ENCODE peak calls at places on chromosome 7, in four cellular contexts. One of them, this sample, is unnamed.

GRCh38 chr7:12210179-12211053 is 678 bp upstream of the TMEM106B start:
- DNase-seq in cardiac muscle cell: no peak
- DNase-seq in Caco-2: peak
- DNase-seq in chondrocyte: no peak
- DNase-seq in this sample: peak

GRCh38 chr7:74269757-74270277 is 15.6 kb upstream of the RFC2 start:
- DNase-seq in cardiac muscle cell: peak
- DNase-seq in chondrocyte: no peak
- DNase-seq in Caco-2: peak
- DNase-seq in this sample: peak

GRCh38 chr7:28986723-28987122 is 28.6 kb upstream of the TRIL start:
- DNase-seq in chondrocyte: no peak
- DNase-seq in cardiac muscle cell: no peak
- DNase-seq in Caco-2: no peak
- DNase-seq in this sample: no peak

GRCh38 chr7:70710011-70710480 is 421.9 kb upstream of the GALNT17 start:
- DNase-seq in Caco-2: peak
- DNase-seq in cardiac muscle cell: no peak
- DNase-seq in chondrocyte: no peak
- DNase-seq in this sample: no peak

GRCh38 chr7:151247016-151247580 is 1.4 kb downstream of the SMARCD3 start:
- DNase-seq in Caco-2: no peak
- DNase-seq in chondrocyte: no peak
- DNase-seq in cardiac muscle cell: peak
- DNase-seq in this sample: no peak

GRCh38 chr7:18174996-18175395 is 147.3 kb upstream of the PRPS1L1 start:
- DNase-seq in chondrocyte: no peak
- DNase-seq in Caco-2: no peak
- DNase-seq in cardiac muscle cell: no peak
- DNase-seq in this sample: no peak

GRCh38 chr7:102473271-102473991 is 5.3 kb downstream of the POLR2J start:
- DNase-seq in chondrocyte: peak
- DNase-seq in Caco-2: no peak
- DNase-seq in cardiac muscle cell: no peak
- DNase-seq in this sample: no peak

GRCh38 chr7:74709880-74710671 is 52.6 kb downstream of the GTF2I start:
- DNase-seq in cardiac muscle cell: no peak
- DNase-seq in Caco-2: no peak
- DNase-seq in chondrocyte: no peak
- DNase-seq in this sample: no peak

GRCh38 chr7:22582860-22583640 is 83.1 kb upstream of the STEAP1B start:
- DNase-seq in chondrocyte: no peak
- DNase-seq in Caco-2: peak
- DNase-seq in cardiac muscle cell: peak
- DNase-seq in this sample: no peak

GRCh38 chr7:22120391-22121053 is 174.8 kb upstream of the CDCA7L start:
- DNase-seq in cardiac muscle cell: no peak
- DNase-seq in Caco-2: no peak
- DNase-seq in chondrocyte: no peak
- DNase-seq in this sample: no peak

GRCh38 chr7:69934475-69934903 is 336.2 kb downstream of the AUTS2 start:
- DNase-seq in cardiac muscle cell: peak
- DNase-seq in Caco-2: no peak
- DNase-seq in chondrocyte: no peak
- DNase-seq in this sample: no peak

GRCh38 chr7:158378978-158379377 is 208.6 kb downstream of the PTPRN2 start:
- DNase-seq in chondrocyte: peak
- DNase-seq in Caco-2: no peak
- DNase-seq in cardiac muscle cell: no peak
- DNase-seq in this sample: no peak

GRCh38 chr7:112596260-112596659 is 115.5 kb downstream of the LSMEM1 start:
- DNase-seq in cardiac muscle cell: no peak
- DNase-seq in chondrocyte: no peak
- DNase-seq in Caco-2: no peak
- DNase-seq in this sample: no peak

GRCh38 chr7:44394636-44395035 is 69.2 kb upstream of the CAMK2B start:
- DNase-seq in Caco-2: no peak
- DNase-seq in cardiac muscle cell: no peak
- DNase-seq in chondrocyte: no peak
- DNase-seq in this sample: no peak

GRCh38 chr7:158106272-158106671 is 481.4 kb downstream of the PTPRN2 start:
- DNase-seq in cardiac muscle cell: no peak
- DNase-seq in chondrocyte: no peak
- DNase-seq in Caco-2: no peak
- DNase-seq in this sample: no peak

GRCh38 chr7:107029764-107030286 is 14.7 kb upstream of the PRKAR2B start:
- DNase-seq in chondrocyte: no peak
- DNase-seq in Caco-2: no peak
- DNase-seq in cardiac muscle cell: peak
- DNase-seq in this sample: no peak

GRCh38 chr7:70630647-70631457 is 501.1 kb upstream of the GALNT17 start:
- DNase-seq in Caco-2: no peak
- DNase-seq in cardiac muscle cell: no peak
- DNase-seq in chondrocyte: no peak
- DNase-seq in this sample: no peak

GRCh38 chr7:157139142-157140117 is 704 bp downstream of the UBE3C start:
- DNase-seq in cardiac muscle cell: peak
- DNase-seq in chondrocyte: no peak
- DNase-seq in Caco-2: no peak
- DNase-seq in this sample: no peak

GRCh38 chr7:82441916-82442478 is 1.6 kb downstream of the CACNA2D1 start:
- DNase-seq in chondrocyte: no peak
- DNase-seq in Caco-2: no peak
- DNase-seq in cardiac muscle cell: no peak
- DNase-seq in this sample: no peak

GRCh38 chr7:2944729-2945128 is 98.9 kb downstream of the CARD11 start:
- DNase-seq in cardiac muscle cell: no peak
- DNase-seq in chondrocyte: no peak
- DNase-seq in Caco-2: no peak
- DNase-seq in this sample: no peak

DNA sequence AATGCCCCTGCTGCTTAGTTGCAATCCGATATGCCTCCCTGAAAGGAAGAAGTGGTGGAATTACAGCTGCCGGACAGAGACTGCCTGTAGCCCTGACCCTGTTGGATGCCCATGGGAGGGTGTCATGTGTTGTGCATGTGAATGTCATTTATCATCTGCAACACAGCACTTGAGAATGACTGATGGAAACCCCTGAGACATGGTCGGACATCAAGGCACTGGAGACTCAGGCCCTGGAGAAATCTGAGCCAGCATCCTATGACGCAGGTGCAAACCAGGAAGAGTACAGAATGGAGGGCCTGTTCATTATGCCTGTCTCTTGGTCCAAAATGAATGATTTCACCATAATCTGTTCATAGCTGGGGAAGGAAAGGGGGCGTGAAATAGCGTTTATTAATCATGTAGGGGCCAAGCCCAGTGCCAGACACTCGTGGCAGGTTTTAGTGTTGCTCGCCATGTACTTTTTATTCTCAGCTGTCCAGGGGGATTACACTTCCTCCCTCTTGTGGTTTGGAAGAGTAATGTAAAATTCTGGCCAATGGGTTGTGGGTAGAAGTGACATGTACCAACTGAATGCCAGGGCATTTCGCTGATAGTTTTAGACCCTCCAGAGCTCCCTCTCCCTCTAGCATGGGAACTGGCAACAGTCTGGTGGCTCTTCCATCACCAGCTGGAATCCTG is 23.0 kb upstream of the LEP start:
- DNase-seq in cardiac muscle cell: no peak
- DNase-seq in Caco-2: no peak
- DNase-seq in chondrocyte: no peak
- DNase-seq in this sample: no peak
- TF ChIP-seq CTCF in cardiac muscle cell: peak
- TF ChIP-seq CTCF in Caco-2: no peak
- TF ChIP-seq CTCF in chondrocyte: peak
- TF ChIP-seq CTCF in this sample: no peak

DNA sequence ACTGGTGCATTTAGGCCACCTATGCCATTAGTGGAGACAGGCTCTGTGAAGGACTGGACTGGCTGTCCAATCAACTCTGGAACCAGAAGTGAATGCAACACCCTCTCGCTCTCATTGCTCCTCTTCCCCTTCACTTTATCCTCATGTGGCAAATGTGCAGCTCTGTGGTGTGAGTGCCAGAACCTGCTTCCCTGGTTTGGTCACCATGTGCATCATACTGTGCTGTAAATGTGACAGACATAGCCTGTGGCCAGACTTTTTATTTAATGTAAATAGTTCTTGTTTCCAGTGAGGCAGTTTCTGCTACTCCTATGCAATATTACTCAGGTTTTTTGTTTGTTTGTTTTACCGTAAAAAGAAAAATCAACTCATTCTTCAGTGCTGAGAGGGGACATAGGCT is 73.0 kb upstream of the PPP1R9A start:
- DNase-seq in chondrocyte: no peak
- DNase-seq in cardiac muscle cell: no peak
- DNase-seq in Caco-2: no peak
- DNase-seq in this sample: no peak
- TF ChIP-seq CTCF in chondrocyte: no peak
- TF ChIP-seq CTCF in cardiac muscle cell: no peak
- TF ChIP-seq CTCF in Caco-2: no peak
- TF ChIP-seq CTCF in this sample: no peak

GRCh38 chr7:143325215-143325614 is 9.3 kb downstream of the CLCN1 start:
- DNase-seq in cardiac muscle cell: no peak
- DNase-seq in chondrocyte: no peak
- DNase-seq in Caco-2: no peak
- DNase-seq in this sample: no peak

GRCh38 chr7:143334244-143334643 is 18.3 kb downstream of the CLCN1 start:
- DNase-seq in Caco-2: no peak
- DNase-seq in chondrocyte: no peak
- DNase-seq in cardiac muscle cell: no peak
- DNase-seq in this sample: no peak

GRCh38 chr7:143327903-143328302 is 12.0 kb downstream of the CLCN1 start:
- DNase-seq in chondrocyte: no peak
- DNase-seq in Caco-2: no peak
- DNase-seq in cardiac muscle cell: no peak
- DNase-seq in this sample: no peak

GRCh38 chr7:143331179-143331825 is 15.4 kb downstream of the CLCN1 start:
- DNase-seq in cardiac muscle cell: no peak
- DNase-seq in Caco-2: no peak
- DNase-seq in chondrocyte: no peak
- DNase-seq in this sample: no peak

GRCh38 chr7:143329471-143330170 is 13.7 kb downstream of the CLCN1 start:
- DNase-seq in chondrocyte: no peak
- DNase-seq in cardiac muscle cell: no peak
- DNase-seq in Caco-2: no peak
- DNase-seq in this sample: no peak
- TF ChIP-seq CTCF in chondrocyte: no peak
- TF ChIP-seq CTCF in cardiac muscle cell: no peak
- TF ChIP-seq CTCF in Caco-2: no peak
- TF ChIP-seq CTCF in this sample: no peak

GRCh38 chr7:147916573-147916972 is 674.0 kb upstream of the C7orf33 start:
- DNase-seq in cardiac muscle cell: no peak
- DNase-seq in chondrocyte: no peak
- DNase-seq in Caco-2: no peak
- DNase-seq in this sample: no peak

GRCh38 chr7:147911224-147911623 is 679.3 kb upstream of the C7orf33 start:
- DNase-seq in chondrocyte: no peak
- DNase-seq in Caco-2: no peak
- DNase-seq in cardiac muscle cell: peak
- DNase-seq in this sample: no peak

GRCh38 chr7:147913239-147913638 is 677.3 kb upstream of the C7orf33 start:
- DNase-seq in chondrocyte: no peak
- DNase-seq in cardiac muscle cell: no peak
- DNase-seq in Caco-2: no peak
- DNase-seq in this sample: no peak

DNA sequence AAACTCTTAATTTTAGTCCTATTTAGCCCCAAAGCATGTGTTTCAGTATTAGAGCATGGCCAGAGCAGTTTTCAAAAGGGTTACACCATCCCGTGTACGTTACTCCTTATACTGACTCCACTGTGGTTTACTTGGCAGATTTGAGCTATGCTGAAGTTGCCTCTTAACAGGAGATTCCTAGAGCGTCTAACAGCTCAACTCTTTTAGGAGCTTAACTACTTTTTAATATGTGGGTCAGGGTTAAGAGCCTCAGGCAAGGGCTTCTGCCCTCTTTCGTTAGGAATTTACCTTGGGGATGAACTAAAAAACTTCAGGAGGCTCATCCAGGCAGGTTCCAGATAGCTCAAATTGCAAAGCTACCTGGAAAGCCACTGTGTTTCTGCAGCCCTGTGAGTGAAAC is 674.8 kb upstream of the C7orf33 start:
- DNase-seq in cardiac muscle cell: no peak
- DNase-seq in chondrocyte: no peak
- DNase-seq in Caco-2: no peak
- DNase-seq in this sample: no peak
- TF ChIP-seq CTCF in cardiac muscle cell: no peak
- TF ChIP-seq CTCF in chondrocyte: no peak
- TF ChIP-seq CTCF in Caco-2: no peak
- TF ChIP-seq CTCF in this sample: no peak

DNA sequence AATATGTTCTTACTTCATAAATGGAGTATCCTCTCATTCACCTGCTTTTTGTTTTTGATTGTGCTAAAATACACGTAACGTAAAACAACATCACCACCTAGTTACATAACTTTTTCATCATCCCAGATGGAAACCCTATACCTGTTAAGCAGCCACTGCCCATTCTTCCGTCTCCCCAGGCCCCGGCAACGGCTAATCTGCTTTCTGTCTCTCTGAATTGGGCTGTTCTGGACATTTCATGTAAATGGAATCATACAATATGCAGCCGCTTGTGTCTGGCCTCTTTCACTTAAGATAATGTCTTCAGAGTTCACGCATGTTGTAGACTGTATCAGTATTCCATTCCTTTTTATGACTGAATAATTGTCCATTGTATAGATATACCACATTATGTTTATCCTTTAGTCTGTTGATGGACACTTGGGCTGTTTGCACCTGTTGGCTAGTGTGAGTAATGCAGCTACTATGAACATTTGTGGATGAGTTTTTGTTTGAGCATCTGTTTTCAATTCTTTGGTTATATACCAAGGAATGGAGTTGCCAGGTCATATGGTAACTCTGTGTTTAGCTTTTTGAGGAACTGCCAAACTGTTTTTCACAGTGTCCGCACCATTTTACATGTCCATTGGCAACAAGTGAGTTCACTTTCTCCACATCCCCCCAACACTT is 14.1 kb upstream of the SUN1 start:
- DNase-seq in cardiac muscle cell: no peak
- DNase-seq in Caco-2: no peak
- DNase-seq in chondrocyte: no peak
- DNase-seq in this sample: no peak
- TF ChIP-seq CTCF in cardiac muscle cell: peak
- TF ChIP-seq CTCF in Caco-2: peak
- TF ChIP-seq CTCF in chondrocyte: peak
- TF ChIP-seq CTCF in this sample: no peak

GRCh38 chr7:20311743-20312042 is 19.0 kb upstream of the ITGB8 start:
- DNase-seq in Caco-2: no peak
- DNase-seq in chondrocyte: no peak
- DNase-seq in cardiac muscle cell: no peak
- DNase-seq in this sample: no peak
- TF ChIP-seq CTCF in Caco-2: no peak
- TF ChIP-seq CTCF in chondrocyte: peak
- TF ChIP-seq CTCF in cardiac muscle cell: peak
- TF ChIP-seq CTCF in this sample: no peak

This sample was measured in GM13976.